ENCODE peak calls at places on chromosomes 3 and 15, in six cellular contexts. B is ELR, T is NAMALWA, Q is fibroblast of mammary gland, C is NCI-H1092, H is GM23338. D is an unnamed sample.

GRCh38 chr3:177284383-177284881 is 87.2 kb upstream of the TBL1XR1 start:
- DNase-seq in B (peak; percentile 36), T (no peak), Q (peak; percentile 71), C (no peak), H (peak; percentile 89), D (no peak)

GRCh38 chr15:63504979-63505841 is 817 bp downstream of the USP3 start:
- DNase-seq in B (peak; percentile 76), T (peak; percentile 86), Q (peak; percentile 56), C (peak; percentile 43), H (peak; percentile 70), D (peak; percentile 78)

GRCh38 chr15:72902245-72902928 is 118.8 kb upstream of the ADPGK start:
- DNase-seq in B (peak; percentile 20), T (no peak), Q (peak; percentile 81), C (no peak), H (no peak), D (peak; percentile 48)

GRCh38 chr3:52649461-52650210 is 36.1 kb downstream of the PBRM1 start:
- DNase-seq in B (peak; percentile 68), T (no peak), Q (peak; percentile 64), C (no peak), H (no peak), D (no peak)

GRCh38 chr3:170868577-170869239 is 1.3 kb downstream of the RPL22L1 start:
- DNase-seq in B (peak; percentile 32), T (peak; percentile 9), Q (no peak), C (no peak), H (no peak), D (no peak)

GRCh38 chr3:32177702-32178198 is 60.7 kb upstream of the CMTM8 start:
- DNase-seq in B (peak; percentile 80), T (peak; percentile 88), Q (peak; percentile 92), C (peak; percentile 37), H (peak; percentile 95), D (peak; percentile 57)

GRCh38 chr3:139935071-139935865 is at the start of gene CLSTN2:
- DNase-seq in B (peak; percentile 1), T (no peak), Q (peak; percentile 20), C (peak; percentile 81), H (peak; percentile 79), D (peak; percentile 20)

GRCh38 chr3:7658294-7658693 is 797.4 kb downstream of the GRM7 start:
- DNase-seq in B (no peak), T (no peak), Q (peak; percentile 29), C (no peak), H (no peak), D (no peak)

GRCh38 chr15:100985401-100985800 is 66.2 kb downstream of the LRRK1 start:
- DNase-seq in B (no peak), T (no peak), Q (no peak), C (no peak), H (no peak), D (no peak)

GRCh38 chr3:184145120-184145524 is 10.0 kb downstream of the EIF2B5 start:
- DNase-seq in B (peak; percentile 70), T (peak; percentile 46), Q (peak; percentile 70), C (no peak), H (peak; percentile 80), D (peak; percentile 72)

GRCh38 chr15:25065876-25066275 is 111.1 kb downstream of the SNRPN start:
- DNase-seq in B (no peak), T (no peak), Q (no peak), C (no peak), H (no peak), D (no peak)

GRCh38 chr15:77402740-77403379 is 17.0 kb downstream of the PEAK1 start:
- DNase-seq in B (peak; percentile 59), T (no peak), Q (peak; percentile 77), C (no peak), H (no peak), D (no peak)

GRCh38 chr3:64936570-64936969 is 248.8 kb upstream of the ADAMTS9 start:
- DNase-seq in B (no peak), T (no peak), Q (no peak), C (no peak), H (no peak), D (no peak)

GRCh38 chr3:14562441-14562840 is 22.3 kb upstream of the GRIP2 start:
- DNase-seq in B (no peak), T (no peak), Q (no peak), C (no peak), H (no peak), D (no peak)

GRCh38 chr3:50146316-50146901 is 8.7 kb upstream of the SEMA3F start:
- DNase-seq in B (no peak), T (no peak), Q (no peak), C (no peak), H (peak; percentile 43), D (no peak)

GRCh38 chr15:90099868-90100854 is 2.1 kb downstream of the IDH2 start:
- DNase-seq in B (peak; percentile 39), T (no peak), Q (peak; percentile 49), C (no peak), H (no peak), D (peak; percentile 68)

GRCh38 chr3:11651900-11652299 is 8.2 kb upstream of the VGLL4 start:
- DNase-seq in B (peak; percentile 62), T (peak; percentile 70), Q (peak; percentile 59), C (no peak), H (peak; percentile 63), D (peak; percentile 58)

GRCh38 chr15:27977656-27978055 is 121.5 kb downstream of the OCA2 start:
- DNase-seq in B (no peak), T (no peak), Q (no peak), C (no peak), H (no peak), D (peak; percentile 57)

GRCh38 chr15:81199031-81199779 is 2.5 kb downstream of the IL16 start:
- DNase-seq in B (no peak), T (no peak), Q (no peak), C (no peak), H (no peak), D (peak; percentile 68)

GRCh38 chr15:101293122-101293521 is 1.9 kb downstream of the SNRPA1 start:
- DNase-seq in B (no peak), T (peak; percentile 45), Q (peak; percentile 13), C (no peak), H (no peak), D (no peak)

GRCh38 chr15:88166330-88166993 is 90.1 kb downstream of the NTRK3 start:
- DNase-seq in B (peak; percentile 13), T (peak; percentile 30), Q (no peak), C (peak; percentile 28), H (peak; percentile 64), D (no peak)